ENCODE peak calls at places on chromosome 14, in five cellular contexts. J is left ventricle myocardium inferior; Z is activated T-cell treated with anti-CD3 and anti-CD28 coated beads for 48 hours; U is NCI-H1105; C is stimulated activated CD4-positive, alpha-beta T cell treated with anti-CD3 and anti-CD28 coated beads, Interleukin-4, amount 100 ng/mL, for 24 hours. V is an unnamed sample.

GRCh38 chr14:100376751-100377171 is 53.6 kb downstream of the SLC25A47 start:
- DNase-seq in J (no peak), C (no peak), Z (no peak), U (no peak), V (no peak)

GRCh38 chr14:35405304-35405996 is 901 bp upstream of the NFKBIA start:
- DNase-seq in U (no peak), C (no peak), J (peak; percentile 42), Z (no peak), V (no peak)

GRCh38 chr14:76773188-76773885 is 12.1 kb downstream of the VASH1 start:
- DNase-seq in Z (no peak), C (peak; percentile 1), J (peak; percentile 66), U (no peak), V (no peak)

GRCh38 chr14:92452471-92452870 is 61.1 kb upstream of the RIN3 start:
- DNase-seq in U (no peak), Z (no peak), C (no peak), J (no peak), V (no peak)

GRCh38 chr14:67010602-67011001 is 178.6 kb upstream of the GARIN2 start:
- DNase-seq in J (no peak), U (no peak), C (no peak), Z (no peak), V (no peak)

GRCh38 chr14:79502751-79503148 is 708.6 kb downstream of the DIO2 start:
- DNase-seq in Z (no peak), U (no peak), J (no peak), C (no peak), V (no peak)

GRCh38 chr14:95068521-95068920 is 88.8 kb downstream of the DICER1 start:
- DNase-seq in U (no peak), J (no peak), C (no peak), Z (no peak), V (no peak)

GRCh38 chr14:43872752-43873655 is 634.1 kb downstream of the FSCB start:
- DNase-seq in Z (no peak), J (no peak), U (no peak), C (no peak), V (no peak)

GRCh38 chr14:94005324-94005723 is 8.2 kb downstream of the CCDC197 start:
- DNase-seq in U (no peak), J (no peak), Z (no peak), C (peak; percentile 26), V (no peak)

GRCh38 chr14:89240414-89240813 is 176.6 kb downstream of the FOXN3 start:
- DNase-seq in J (no peak), Z (no peak), C (no peak), U (no peak), V (no peak)

GRCh38 chr14:58607571-58608317 is 30.0 kb upstream of the DACT1 start:
- DNase-seq in U (no peak), J (no peak), C (no peak), Z (no peak), V (no peak)

GRCh38 chr14:69316449-69317391 is 56.8 kb downstream of the GALNT16 start:
- DNase-seq in U (no peak), J (peak; percentile 53), C (no peak), Z (no peak), V (peak; percentile 13)

GRCh38 chr14:99755629-99756603 is 37.3 kb upstream of the EML1 start:
- DNase-seq in C (no peak), Z (no peak), J (peak; percentile 82), U (no peak), V (no peak)

GRCh38 chr14:83548061-83548839 is 1981.7 kb upstream of the FLRT2 start:
- DNase-seq in C (no peak), U (no peak), Z (no peak), J (no peak), V (no peak)

GRCh38 chr14:53193193-53193592 is 40.1 kb upstream of the DDHD1 start:
- DNase-seq in Z (no peak), C (no peak), J (no peak), U (no peak), V (no peak)

GRCh38 chr14:75800792-75801191 is 139.7 kb downstream of the TTLL5 start:
- DNase-seq in C (no peak), U (no peak), Z (no peak), J (no peak), V (no peak)

GRCh38 chr14:55847766-55848165 is 267.8 kb downstream of the KTN1 start:
- DNase-seq in Z (no peak), U (no peak), C (no peak), J (no peak), V (no peak)

GRCh38 chr14:92546347-92547053 is 32.9 kb downstream of the RIN3 start:
- DNase-seq in Z (no peak), U (no peak), J (no peak), C (no peak), V (no peak)

GRCh38 chr14:94677747-94678146 is 65.6 kb downstream of the SERPINA3 start:
- DNase-seq in Z (no peak), C (no peak), U (no peak), J (no peak), V (no peak)

GRCh38 chr14:24481622-24482324 is 26.3 kb downstream of the CMA1 start:
- DNase-seq in J (no peak), Z (peak; percentile 43), C (peak; percentile 50), U (no peak), V (no peak)

GRCh38 chr14:69991422-69991821 is 112.2 kb downstream of the SMOC1 start:
- DNase-seq in J (no peak), Z (no peak), C (no peak), U (no peak), V (no peak)

GRCh38 chr14:88013750-88014349 is 8.9 kb downstream of the GPR65 start:
- DNase-seq in J (peak; percentile 54), U (peak; percentile 15), Z (no peak), C (peak; percentile 40), V (no peak)

GRCh38 chr14:74302160-74302628 is 540 bp downstream of the ABCD4 start:
- DNase-seq in U (no peak), C (peak; percentile 20), Z (no peak), J (no peak), V (no peak)

GRCh38 chr14:82125963-82126362 is 592.3 kb upstream of the SEL1L start:
- DNase-seq in J (no peak), Z (no peak), U (no peak), C (no peak), V (no peak)

GRCh38 chr14:44316647-44317432 is 190.2 kb downstream of the FSCB start:
- DNase-seq in Z (peak; percentile 12), J (no peak), C (peak; percentile 15), U (no peak), V (peak; percentile 73)

V was measured in keratinocyte.